ENCODE peak calls at places on chromosomes 4 and X, in four cellular contexts. M is GM12878, A is H1, D is HepG2. E is an unnamed sample.

GRCh38 chr4:54082168-54082567 is 17.8 kb upstream of the CHIC2 start:
- DNase-seq in M (no peak), D (peak; percentile 95), A (no peak), E (no peak)

GRCh38 chrX:10101269-10101668 is 55.5 kb upstream of the CLCN4 start:
- DNase-seq in D (peak; percentile 92), A (no peak), M (no peak), E (no peak)

GRCh38 chrX:53939127-53939526 is 105.1 kb downstream of the PHF8 start:
- DNase-seq in A (no peak), M (no peak), D (no peak), E (no peak)

GRCh38 chrX:53287493-53288138 is 6.2 kb upstream of the IQSEC2 start:
- DNase-seq in A (no peak), M (peak; percentile 11), D (no peak), E (no peak)

GRCh38 chrX:37509349-37509748 is 62.1 kb upstream of the LANCL3 start:
- DNase-seq in M (no peak), D (no peak), A (no peak), E (peak; percentile 6)

GRCh38 chrX:70088791-70089190 is 26.5 kb downstream of the OTUD6A start:
- DNase-seq in M (no peak), A (no peak), D (no peak), E (no peak)

GRCh38 chrX:132662844-132663243 is 174.0 kb upstream of the MBNL3 start:
- DNase-seq in A (no peak), M (no peak), D (no peak), E (no peak)

GRCh38 chr4:13483142-13484044 is 747 bp downstream of the RAB28 start:
- DNase-seq in D (peak; percentile 13), M (no peak), A (no peak), E (peak; percentile 34)

GRCh38 chr4:139606600-139607301 is 50.7 kb upstream of the SETD7 start:
- DNase-seq in A (no peak), M (no peak), D (no peak), E (no peak)

GRCh38 chr4:60884545-60884944 is 315.6 kb upstream of the ADGRL3 start:
- DNase-seq in D (no peak), M (no peak), A (no peak), E (no peak)

GRCh38 chr4:167020410-167020809 is 213.9 kb downstream of the SPOCK3 start:
- DNase-seq in D (peak; percentile 5), A (peak; percentile 2), M (no peak), E (no peak)

GRCh38 chrX:150088766-150089518 is 150.7 kb upstream of the EOLA2 start:
- DNase-seq in D (no peak), A (no peak), M (no peak), E (no peak)

GRCh38 chr4:84401669-84402068 is 97.4 kb downstream of the NKX6-1 start:
- DNase-seq in A (no peak), M (no peak), D (no peak), E (no peak)

GRCh38 chr4:82758701-82759685 is 39.6 kb downstream of the SCD5 start:
- DNase-seq in D (no peak), M (no peak), A (no peak), E (no peak)

GRCh38 chrX:130467936-130468335 is 66.1 kb downstream of the RBMX2 start:
- DNase-seq in D (no peak), A (no peak), M (no peak), E (no peak)

GRCh38 chrX:44020693-44021092 is 47.5 kb upstream of the NDP start:
- DNase-seq in D (no peak), A (no peak), M (no peak), E (no peak)

GRCh38 chrX:63421411-63421810 is 70.3 kb upstream of the SPIN4 start:
- DNase-seq in A (no peak), M (no peak), D (no peak), E (no peak)

GRCh38 chr4:56206258-56206657 is 181.0 kb downstream of the AASDH start:
- DNase-seq in M (no peak), A (no peak), D (no peak), E (no peak)

GRCh38 chr4:169070071-169070894 is 60.2 kb upstream of the CBR4 start:
- DNase-seq in D (peak; percentile 35), M (no peak), A (peak; percentile 69), E (no peak)

GRCh38 chr4:37953620-37954325 is 6.4 kb upstream of the PTTG2 start:
- DNase-seq in M (no peak), D (peak; percentile 18), A (no peak), E (no peak)

GRCh38 chr4:169663894-169664293 is 43.5 kb downstream of the CLCN3 start:
- DNase-seq in M (no peak), D (peak; percentile 22), A (no peak), E (no peak)

GRCh38 chr4:139537292-139537691 is 18.7 kb downstream of the SETD7 start:
- DNase-seq in M (no peak), A (no peak), D (no peak), E (no peak)

GRCh38 chrX:53714580-53715335 is 28.2 kb upstream of the HUWE1 start:
- DNase-seq in A (no peak), D (no peak), M (peak; percentile 89), E (no peak)

GRCh38 chr4:80321776-80322175 is 13.8 kb upstream of the CFAP299 start:
- DNase-seq in M (no peak), D (no peak), A (no peak), E (no peak)

GRCh38 chrX:2228466-2228865 is 272.3 kb downstream of the DHRSX start:
- DNase-seq in M (no peak), D (no peak), A (no peak), E (no peak)

GRCh38 chr4:165505991-165506779 is 127.4 kb downstream of the CPE start:
- DNase-seq in A (no peak), M (no peak), D (peak; percentile 69), E (no peak)

GRCh38 chrX:99383786-99384185 is 1026.3 kb downstream of the PCDH19 start:
- DNase-seq in A (no peak), D (no peak), M (no peak), E (no peak)

GRCh38 chrX:66384722-66385121 is 220.7 kb downstream of the HEPH start:
- DNase-seq in D (no peak), M (no peak), A (no peak), E (no peak)

GRCh38 chr4:86359944-86360478 is at the start of gene MAPK10:
- DNase-seq in D (no peak), A (peak; percentile 27), M (peak; percentile 62), E (no peak)

GRCh38 chr4:121353213-121353612 is 27.6 kb downstream of the QRFPR start:
- DNase-seq in A (no peak), M (no peak), D (no peak), E (no peak)

GRCh38 chr4:167216783-167217182 is 17.5 kb downstream of the SPOCK3 start:
- DNase-seq in D (no peak), A (no peak), M (no peak), E (no peak)

GRCh38 chrX:112636951-112637541 is 42.7 kb downstream of the LHFPL1 start:
- DNase-seq in M (no peak), D (no peak), A (no peak), E (no peak)

GRCh38 chr4:181685461-181685860 is 557.7 kb upstream of the TENM3 start:
- DNase-seq in M (no peak), A (no peak), D (no peak), E (no peak)

GRCh38 chrX:47430925-47431324 is 52.1 kb downstream of the ZNF41 start:
- DNase-seq in M (no peak), A (no peak), D (no peak), E (no peak)

GRCh38 chr4:176789955-176790354 is 2.8 kb downstream of the VEGFC start:
- DNase-seq in A (no peak), M (no peak), D (peak; percentile 31), E (peak; percentile 53)

DNA sequence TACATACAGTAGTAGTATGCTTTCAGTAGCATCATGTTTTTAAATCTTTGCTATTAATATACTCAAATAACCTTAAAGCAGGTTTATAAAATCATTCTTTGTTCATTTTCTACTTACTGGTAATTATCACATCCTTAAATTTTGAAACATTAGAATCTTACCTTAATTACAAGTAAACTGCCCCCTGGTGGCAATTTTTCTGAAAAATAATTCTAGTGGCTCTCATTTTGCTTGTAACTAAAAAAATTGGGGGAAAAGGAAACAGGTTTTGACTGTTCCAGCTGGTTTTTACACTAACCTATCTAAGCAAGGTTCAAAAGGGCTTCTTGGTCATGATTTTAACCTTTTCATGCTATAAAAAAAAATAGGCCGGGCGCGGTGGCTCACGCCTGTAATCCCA is 18.5 kb upstream of the DCAF4L1 start:
- DNase-seq in D (peak; percentile 37), A (no peak), M (no peak), E (no peak)
- TF ChIP-seq SUZ12 in D (no peak), A (no peak), M (no peak), E (no peak)

DNA sequence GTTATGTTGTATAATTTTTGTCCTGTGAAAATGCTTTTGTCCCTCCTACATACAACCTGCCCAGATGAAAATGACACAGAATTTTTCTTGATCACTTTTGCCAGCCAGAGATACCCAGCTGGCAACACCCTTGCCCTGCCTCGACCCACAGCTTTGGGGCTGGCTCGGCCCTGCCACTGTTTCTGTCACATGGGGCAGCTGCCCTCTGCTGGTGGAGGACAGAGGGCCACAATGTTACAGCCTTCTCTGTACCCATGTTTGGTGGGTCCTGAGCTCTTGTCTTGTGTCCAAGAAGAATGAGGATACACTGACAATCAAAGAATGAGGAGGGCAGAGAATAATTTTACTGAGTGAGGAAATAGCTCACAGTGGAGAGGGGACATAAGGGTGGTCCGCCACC is 31.1 kb downstream of the BMP15 start:
- DNase-seq in M (no peak), A (no peak), D (no peak), E (no peak)
- TF ChIP-seq SP1 in M (no peak), A (no peak), D (no peak), E (no peak)

GRCh38 chr4:76256032-76256431 is 4.5 kb downstream of the FAM47E start:
- DNase-seq in M (no peak), D (no peak), A (no peak), E (no peak)

GRCh38 chr4:76252271-76252653 is 741 bp downstream of the FAM47E start:
- DNase-seq in M (no peak), A (no peak), D (no peak), E (no peak)

GRCh38 chr4:76253511-76253910 is 2.0 kb downstream of the FAM47E start:
- DNase-seq in A (no peak), D (no peak), M (no peak), E (no peak)

GRCh38 chr4:76250962-76251361 is 559 bp upstream of the FAM47E start:
- DNase-seq in A (no peak), M (no peak), D (no peak), E (no peak)

DNA sequence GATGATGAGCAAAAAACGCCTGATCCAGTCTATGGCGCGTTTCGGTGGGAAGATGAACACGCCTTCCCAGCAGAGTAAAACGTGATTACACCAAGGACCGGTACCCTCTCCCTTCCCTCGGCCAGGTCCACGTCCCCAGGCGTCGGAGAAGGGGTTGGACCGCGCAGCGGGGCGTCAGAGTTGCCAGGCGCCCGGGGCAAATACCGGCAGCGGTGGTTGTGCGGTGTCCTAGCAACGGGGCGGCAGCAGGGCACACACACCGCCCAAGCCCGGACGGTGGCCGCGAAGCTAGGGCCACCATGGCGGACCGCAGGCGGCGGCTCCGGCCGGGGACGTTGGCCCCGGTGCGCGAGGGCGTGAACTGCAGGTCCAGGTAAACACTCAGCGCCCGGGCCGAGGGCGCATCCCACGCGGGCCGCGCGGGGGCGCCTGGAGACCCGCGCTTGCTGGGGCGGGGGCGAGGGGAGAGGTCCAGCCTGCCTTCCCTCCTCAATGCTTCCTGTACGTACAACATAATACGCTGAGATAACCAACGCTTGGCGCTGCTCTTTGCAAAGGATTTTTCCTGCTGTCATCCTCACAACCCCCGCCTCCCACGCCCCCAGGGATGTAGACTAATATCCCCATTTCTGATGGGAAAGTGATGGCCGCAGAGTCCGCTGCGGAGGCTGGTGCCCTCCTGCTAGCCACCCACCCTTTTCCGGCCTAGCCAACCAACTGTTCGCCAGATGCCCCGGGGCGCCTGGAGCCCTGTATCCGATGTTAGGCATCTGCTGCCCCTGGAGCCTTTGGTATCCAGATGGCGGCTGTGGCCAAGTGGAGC is at the start of gene FAM47E:
- DNase-seq in D (peak; percentile 57), A (peak; percentile 60), M (no peak), E (peak; percentile 80)
- TF ChIP-seq SUZ12 in D (no peak), A (peak; percentile 14), M (peak; percentile 46), E (no peak)

GRCh38 chrX:3738489-3738888 is 25.0 kb upstream of the PRKX start:
- DNase-seq in D (no peak), A (no peak), M (no peak), E (no peak)
- TF ChIP-seq SP1 in D (no peak), A (no peak), M (no peak), E (no peak)

E was measured in HEK293T.